ENCODE peak calls at places on chromosome 19, in ten cellular contexts. S is anterior cingulate cortex; Y is lung; A is mammary epithelial cell; I is putamen; J is spleen; R is activated T-cell treated with anti-CD3 and anti-CD28 coated beads, Interleukin-2, amount 50 U/mL, for 1 hour; L is renal cortical epithelial cell; O is AG04450; B is AG09309. H is an unnamed sample.

GRCh38 chr19:46265217-46265828 is 31.5 kb upstream of the HIF3A start:
- DNase-seq in S (peak; percentile 46), Y (peak; percentile 68), A (peak; percentile 70), I (peak; percentile 74), J (no peak), R (peak; percentile 48), L (peak; percentile 78), O (peak; percentile 57), B (peak; percentile 52), H (no peak)

GRCh38 chr19:18699403-18700054 is 16.0 kb downstream of the CRTC1 start:
- DNase-seq in S (no peak), Y (no peak), A (no peak), I (no peak), J (no peak), R (no peak), L (no peak), O (no peak), B (no peak), H (no peak)

GRCh38 chr19:23409392-23410048 is 14.2 kb upstream of the ZNF91 start:
- DNase-seq in S (no peak), Y (no peak), A (no peak), I (no peak), J (no peak), R (no peak), L (no peak), O (no peak), B (no peak), H (no peak)

GRCh38 chr19:16619456-16619855 is 8.5 kb downstream of the MED26 start:
- DNase-seq in S (no peak), Y (no peak), A (peak; percentile 2), I (no peak), J (no peak), R (no peak), L (no peak), O (no peak), B (no peak), H (no peak)

GRCh38 chr19:47581605-47582319 is 8.8 kb upstream of the ZNF541 start:
- DNase-seq in S (no peak), Y (peak; percentile 76), A (peak; percentile 51), I (no peak), J (no peak), R (no peak), L (no peak), O (no peak), B (no peak), H (no peak)

GRCh38 chr19:871446-872265 is 12.2 kb downstream of the CFD start:
- DNase-seq in S (no peak), Y (no peak), A (no peak), I (no peak), J (peak; percentile 84), R (no peak), L (no peak), O (no peak), B (no peak), H (no peak)

GRCh38 chr19:34314437-34315313 is 50.3 kb upstream of the GPI start:
- DNase-seq in S (no peak), Y (no peak), A (no peak), I (no peak), J (no peak), R (no peak), L (no peak), O (no peak), B (no peak), H (no peak)

GRCh38 chr19:28239270-28239669 is 973.7 kb downstream of the UQCRFS1 start:
- DNase-seq in S (no peak), Y (no peak), A (no peak), I (no peak), J (no peak), R (no peak), L (no peak), O (no peak), B (no peak), H (no peak)

GRCh38 chr19:54422136-54422535 is 6.9 kb downstream of the TTYH1 start:
- DNase-seq in S (no peak), Y (no peak), A (no peak), I (no peak), J (no peak), R (no peak), L (no peak), O (no peak), B (no peak), H (no peak)

GRCh38 chr19:48970923-48971395 is 5.8 kb downstream of the FTL start:
- DNase-seq in S (peak; percentile 77), Y (peak; percentile 75), A (no peak), I (no peak), J (peak; percentile 95), R (peak; percentile 83), L (peak; percentile 50), O (no peak), B (no peak), H (peak; percentile 67)

GRCh38 chr19:34351382-34351802 is 13.6 kb upstream of the GPI start:
- DNase-seq in S (no peak), Y (no peak), A (no peak), I (no peak), J (no peak), R (no peak), L (peak; percentile 94), O (no peak), B (no peak), H (no peak)

GRCh38 chr19:2636897-2637683 is 65.4 kb downstream of the GNG7 start:
- DNase-seq in S (peak; percentile 23), Y (peak; percentile 74), A (no peak), I (peak; percentile 58), J (peak; percentile 94), R (peak; percentile 81), L (no peak), O (no peak), B (no peak), H (peak; percentile 74)

GRCh38 chr19:33192010-33192409 is 2.1 kb upstream of the LRP3 start:
- DNase-seq in S (no peak), Y (no peak), A (no peak), I (no peak), J (peak; percentile 38), R (no peak), L (no peak), O (no peak), B (no peak), H (no peak)

GRCh38 chr19:13181747-13182388 is 31.7 kb downstream of the IER2 start:
- DNase-seq in S (peak; percentile 49), Y (no peak), A (no peak), I (no peak), J (peak; percentile 82), R (no peak), L (no peak), O (no peak), B (no peak), H (peak; percentile 37)

GRCh38 chr19:19737559-19738332 is 4.8 kb upstream of the ZNF14 start:
- DNase-seq in S (no peak), Y (peak; percentile 14), A (no peak), I (no peak), J (no peak), R (no peak), L (no peak), O (no peak), B (no peak), H (no peak)

GRCh38 chr19:52898101-52898500 is 666 bp upstream of the ZNF320 start:
- DNase-seq in S (peak; percentile 22), Y (no peak), A (no peak), I (no peak), J (peak; percentile 76), R (no peak), L (no peak), O (no peak), B (no peak), H (no peak)

GRCh38 chr19:49145485-49146407 is 9.4 kb downstream of the HRC start:
- DNase-seq in S (peak; percentile 85), Y (peak; percentile 78), A (peak; percentile 47), I (peak; percentile 65), J (peak; percentile 93), R (peak; percentile 84), L (peak; percentile 37), O (no peak), B (peak; percentile 20), H (no peak)

GRCh38 chr19:9721861-9722260 is 46.7 kb downstream of the ZNF846 start:
- DNase-seq in S (no peak), Y (no peak), A (peak; percentile 48), I (no peak), J (no peak), R (no peak), L (no peak), O (no peak), B (no peak), H (no peak)

GRCh38 chr19:13727798-13728197 is 36.5 kb upstream of the MRI1 start:
- DNase-seq in S (no peak), Y (no peak), A (no peak), I (no peak), J (no peak), R (no peak), L (no peak), O (no peak), B (no peak), H (no peak)

GRCh38 chr19:35142531-35143230 is 374 bp upstream of the FXYD7 start:
- DNase-seq in S (peak; percentile 41), Y (no peak), A (no peak), I (no peak), J (peak; percentile 90), R (peak; percentile 84), L (no peak), O (no peak), B (no peak), H (no peak)

GRCh38 chr19:34962281-34962944 is 1.6 kb downstream of the ZNF792 start:
- DNase-seq in S (no peak), Y (no peak), A (no peak), I (no peak), J (no peak), R (no peak), L (no peak), O (no peak), B (no peak), H (no peak)

GRCh38 chr19:35509861-35510625 is 3.4 kb downstream of the DMKN start:
- DNase-seq in S (peak; percentile 8), Y (peak; percentile 90), A (peak; percentile 82), I (no peak), J (peak; percentile 93), R (peak; percentile 79), L (peak; percentile 51), O (no peak), B (no peak), H (peak; percentile 46)

GRCh38 chr19:17488593-17489391 is 18.5 kb downstream of the SLC27A1 start:
- DNase-seq in S (no peak), Y (peak; percentile 90), A (peak; percentile 43), I (no peak), J (peak; percentile 89), R (peak; percentile 74), L (peak; percentile 51), O (no peak), B (no peak), H (no peak)

GRCh38 chr19:52889076-52889475 is 8.4 kb downstream of the ZNF320 start:
- DNase-seq in S (no peak), Y (no peak), A (no peak), I (no peak), J (no peak), R (no peak), L (no peak), O (no peak), B (no peak), H (no peak)

GRCh38 chr19:3171894-3172679 is 6.5 kb upstream of the S1PR4 start:
- DNase-seq in S (no peak), Y (no peak), A (peak; percentile 89), I (no peak), J (no peak), R (no peak), L (peak; percentile 28), O (no peak), B (no peak), H (no peak)

GRCh38 chr19:47109541-47110375 is 3.8 kb downstream of the ZC3H4 start:
- DNase-seq in S (no peak), Y (no peak), A (peak; percentile 50), I (peak; percentile 44), J (peak; percentile 78), R (peak; percentile 42), L (no peak), O (no peak), B (no peak), H (peak; percentile 57)

GRCh38 chr19:6048808-6049405 is 61.4 kb downstream of the RFX2 start:
- DNase-seq in S (peak; percentile 46), Y (peak; percentile 78), A (peak; percentile 65), I (peak; percentile 47), J (peak; percentile 91), R (peak; percentile 79), L (peak; percentile 53), O (no peak), B (no peak), H (peak; percentile 41)

GRCh38 chr19:18999896-19000620 is 33.3 kb downstream of the SUGP2 start:
- DNase-seq in S (no peak), Y (no peak), A (no peak), I (no peak), J (no peak), R (no peak), L (no peak), O (no peak), B (no peak), H (no peak)

H was measured in C1 segment of cervical spinal cord.